ENCODE peak calls at places on chromosomes 7 and 10, in seven cellular contexts. One of them, this sample, is unnamed.

GRCh38 chr7:136142583-136142982 is 165.4 kb upstream of the MTPN start:
- DNase-seq in neuronal stem cell: no peak
- DNase-seq in H9: no peak
- DNase-seq in mesenchymal stem cell: no peak
- DNase-seq in trophoblast cell: no peak
- DNase-seq in H1: no peak
- DNase-seq in IMR-90: no peak
- DNase-seq in this sample: no peak

GRCh38 chr10:99809931-99810615 is 27.6 kb downstream of the ABCC2 start:
- DNase-seq in neuronal stem cell: no peak
- DNase-seq in H9: no peak
- DNase-seq in mesenchymal stem cell: peak; percentile 80
- DNase-seq in trophoblast cell: no peak
- DNase-seq in H1: no peak
- DNase-seq in IMR-90: peak; percentile 60
- DNase-seq in this sample: no peak

GRCh38 chr10:51186358-51186757 is 112.1 kb downstream of the PRKG1 start:
- DNase-seq in neuronal stem cell: no peak
- DNase-seq in H9: no peak
- DNase-seq in mesenchymal stem cell: no peak
- DNase-seq in trophoblast cell: no peak
- DNase-seq in H1: no peak
- DNase-seq in IMR-90: no peak
- DNase-seq in this sample: no peak

GRCh38 chr7:151051108-151051507 is 2.8 kb downstream of the ASIC3 start:
- DNase-seq in neuronal stem cell: peak; percentile 78
- DNase-seq in H9: peak; percentile 90
- DNase-seq in mesenchymal stem cell: peak; percentile 87
- DNase-seq in trophoblast cell: peak; percentile 89
- DNase-seq in H1: peak; percentile 92
- DNase-seq in IMR-90: peak; percentile 77
- DNase-seq in this sample: peak; percentile 89

GRCh38 chr7:13055732-13056369 is 368.4 kb downstream of the ARL4A start:
- DNase-seq in neuronal stem cell: no peak
- DNase-seq in H9: no peak
- DNase-seq in mesenchymal stem cell: no peak
- DNase-seq in trophoblast cell: no peak
- DNase-seq in H1: no peak
- DNase-seq in IMR-90: no peak
- DNase-seq in this sample: no peak

GRCh38 chr7:2863461-2864066 is 19.5 kb upstream of the GNA12 start:
- DNase-seq in neuronal stem cell: no peak
- DNase-seq in H9: peak; percentile 63
- DNase-seq in mesenchymal stem cell: peak; percentile 100
- DNase-seq in trophoblast cell: peak; percentile 77
- DNase-seq in H1: no peak
- DNase-seq in IMR-90: peak; percentile 97
- DNase-seq in this sample: peak; percentile 94

GRCh38 chr10:89535185-89536012 is at the start of gene SLC16A12:
- DNase-seq in neuronal stem cell: peak; percentile 59
- DNase-seq in H9: peak; percentile 75
- DNase-seq in mesenchymal stem cell: peak; percentile 33
- DNase-seq in trophoblast cell: peak; percentile 23
- DNase-seq in H1: peak; percentile 80
- DNase-seq in IMR-90: no peak
- DNase-seq in this sample: peak; percentile 74

GRCh38 chr10:79342295-79342761 is 4.9 kb upstream of the PPIF start:
- DNase-seq in neuronal stem cell: no peak
- DNase-seq in H9: peak; percentile 10
- DNase-seq in mesenchymal stem cell: no peak
- DNase-seq in trophoblast cell: no peak
- DNase-seq in H1: no peak
- DNase-seq in IMR-90: no peak
- DNase-seq in this sample: no peak

GRCh38 chr7:43572516-43573049 is 10.3 kb upstream of the STK17A start:
- DNase-seq in neuronal stem cell: no peak
- DNase-seq in H9: no peak
- DNase-seq in mesenchymal stem cell: peak; percentile 99
- DNase-seq in trophoblast cell: peak; percentile 42
- DNase-seq in H1: no peak
- DNase-seq in IMR-90: peak; percentile 100
- DNase-seq in this sample: peak; percentile 20

GRCh38 chr7:44325811-44326241 is 432 bp upstream of the CAMK2B start:
- DNase-seq in neuronal stem cell: no peak
- DNase-seq in H9: peak; percentile 62
- DNase-seq in mesenchymal stem cell: no peak
- DNase-seq in trophoblast cell: no peak
- DNase-seq in H1: peak; percentile 64
- DNase-seq in IMR-90: no peak
- DNase-seq in this sample: peak; percentile 44

GRCh38 chr10:34584164-34584563 is 230.9 kb downstream of the PARD3 start:
- DNase-seq in neuronal stem cell: no peak
- DNase-seq in H9: no peak
- DNase-seq in mesenchymal stem cell: peak; percentile 73
- DNase-seq in trophoblast cell: no peak
- DNase-seq in H1: no peak
- DNase-seq in IMR-90: peak; percentile 95
- DNase-seq in this sample: no peak

GRCh38 chr7:47501406-47501805 is 80.5 kb downstream of the TNS3 start:
- DNase-seq in neuronal stem cell: no peak
- DNase-seq in H9: no peak
- DNase-seq in mesenchymal stem cell: peak; percentile 97
- DNase-seq in trophoblast cell: peak; percentile 75
- DNase-seq in H1: no peak
- DNase-seq in IMR-90: peak; percentile 96
- DNase-seq in this sample: no peak

GRCh38 chr7:141704741-141705140 is 2.8 kb upstream of the DENND11 start:
- DNase-seq in neuronal stem cell: no peak
- DNase-seq in H9: no peak
- DNase-seq in mesenchymal stem cell: no peak
- DNase-seq in trophoblast cell: no peak
- DNase-seq in H1: no peak
- DNase-seq in IMR-90: peak; percentile 29
- DNase-seq in this sample: no peak

GRCh38 chr10:33122014-33122788 is 164.2 kb upstream of the ITGB1 start:
- DNase-seq in neuronal stem cell: no peak
- DNase-seq in H9: no peak
- DNase-seq in mesenchymal stem cell: no peak
- DNase-seq in trophoblast cell: no peak
- DNase-seq in H1: no peak
- DNase-seq in IMR-90: peak; percentile 94
- DNase-seq in this sample: no peak

GRCh38 chr10:14659626-14660196 is 115.0 kb downstream of the FAM107B start:
- DNase-seq in neuronal stem cell: no peak
- DNase-seq in H9: no peak
- DNase-seq in mesenchymal stem cell: no peak
- DNase-seq in trophoblast cell: peak; percentile 32
- DNase-seq in H1: no peak
- DNase-seq in IMR-90: no peak
- DNase-seq in this sample: no peak

GRCh38 chr7:151782598-151783448 is 94.1 kb downstream of the PRKAG2 start:
- DNase-seq in neuronal stem cell: peak; percentile 76
- DNase-seq in H9: peak; percentile 88
- DNase-seq in mesenchymal stem cell: peak; percentile 74
- DNase-seq in trophoblast cell: peak; percentile 71
- DNase-seq in H1: peak; percentile 92
- DNase-seq in IMR-90: peak; percentile 34
- DNase-seq in this sample: peak; percentile 85

GRCh38 chr10:49395741-49396665 is at the start of gene DRGX:
- DNase-seq in neuronal stem cell: peak; percentile 21
- DNase-seq in H9: no peak
- DNase-seq in mesenchymal stem cell: no peak
- DNase-seq in trophoblast cell: peak; percentile 15
- DNase-seq in H1: no peak
- DNase-seq in IMR-90: no peak
- DNase-seq in this sample: peak; percentile 40

GRCh38 chr7:154695836-154696235 is 307.1 kb downstream of the PAXIP1 start:
- DNase-seq in neuronal stem cell: no peak
- DNase-seq in H9: no peak
- DNase-seq in mesenchymal stem cell: no peak
- DNase-seq in trophoblast cell: no peak
- DNase-seq in H1: no peak
- DNase-seq in IMR-90: no peak
- DNase-seq in this sample: no peak

GRCh38 chr7:27590421-27590820 is 72.3 kb downstream of the HIBADH start:
- DNase-seq in neuronal stem cell: no peak
- DNase-seq in H9: no peak
- DNase-seq in mesenchymal stem cell: no peak
- DNase-seq in trophoblast cell: no peak
- DNase-seq in H1: no peak
- DNase-seq in IMR-90: peak; percentile 14
- DNase-seq in this sample: no peak

GRCh38 chr7:92134271-92135099 is at the start of gene CYP51A1:
- DNase-seq in neuronal stem cell: peak; percentile 91
- DNase-seq in H9: peak; percentile 94
- DNase-seq in mesenchymal stem cell: peak; percentile 95
- DNase-seq in trophoblast cell: peak; percentile 92
- DNase-seq in H1: peak; percentile 97
- DNase-seq in IMR-90: peak; percentile 86
- DNase-seq in this sample: peak; percentile 96

GRCh38 chr10:103603382-103603781 is 109.9 kb downstream of the NEURL1 start:
- DNase-seq in neuronal stem cell: no peak
- DNase-seq in H9: no peak
- DNase-seq in mesenchymal stem cell: no peak
- DNase-seq in trophoblast cell: no peak
- DNase-seq in H1: no peak
- DNase-seq in IMR-90: no peak
- DNase-seq in this sample: no peak

GRCh38 chr7:22587322-22587721 is 87.3 kb upstream of the STEAP1B start:
- DNase-seq in neuronal stem cell: no peak
- DNase-seq in H9: no peak
- DNase-seq in mesenchymal stem cell: peak; percentile 87
- DNase-seq in trophoblast cell: no peak
- DNase-seq in H1: no peak
- DNase-seq in IMR-90: no peak
- DNase-seq in this sample: no peak

GRCh38 chr10:87750001-87750651 is 67.9 kb downstream of the ATAD1 start:
- DNase-seq in neuronal stem cell: no peak
- DNase-seq in H9: no peak
- DNase-seq in mesenchymal stem cell: peak; percentile 50
- DNase-seq in trophoblast cell: no peak
- DNase-seq in H1: no peak
- DNase-seq in IMR-90: peak; percentile 61
- DNase-seq in this sample: peak; percentile 66

GRCh38 chr10:5594271-5595036 is 69.7 kb downstream of the CALML3 start:
- DNase-seq in neuronal stem cell: no peak
- DNase-seq in H9: no peak
- DNase-seq in mesenchymal stem cell: peak; percentile 77
- DNase-seq in trophoblast cell: peak; percentile 56
- DNase-seq in H1: no peak
- DNase-seq in IMR-90: peak; percentile 35
- DNase-seq in this sample: no peak

GRCh38 chr10:5592070-5592469 is 67.3 kb downstream of the CALML3 start:
- DNase-seq in neuronal stem cell: no peak
- DNase-seq in H9: no peak
- DNase-seq in mesenchymal stem cell: no peak
- DNase-seq in trophoblast cell: no peak
- DNase-seq in H1: no peak
- DNase-seq in IMR-90: no peak
- DNase-seq in this sample: no peak

GRCh38 chr10:5596611-5597341 is 69.6 kb downstream of the ASB13 start:
- DNase-seq in neuronal stem cell: no peak
- DNase-seq in H9: no peak
- DNase-seq in mesenchymal stem cell: peak; percentile 53
- DNase-seq in trophoblast cell: peak; percentile 54
- DNase-seq in H1: no peak
- DNase-seq in IMR-90: no peak
- DNase-seq in this sample: no peak

GRCh38 chr10:5595591-5596590 is 70.5 kb downstream of the ASB13 start:
- DNase-seq in neuronal stem cell: no peak
- DNase-seq in H9: no peak
- DNase-seq in mesenchymal stem cell: peak; percentile 83
- DNase-seq in trophoblast cell: peak; percentile 92
- DNase-seq in H1: no peak
- DNase-seq in IMR-90: peak; percentile 93
- DNase-seq in this sample: peak; percentile 62

GRCh38 chr10:5595095-5595494 is 70.3 kb downstream of the CALML3 start:
- DNase-seq in neuronal stem cell: no peak
- DNase-seq in H9: no peak
- DNase-seq in mesenchymal stem cell: no peak
- DNase-seq in trophoblast cell: no peak
- DNase-seq in H1: no peak
- DNase-seq in IMR-90: no peak
- DNase-seq in this sample: no peak
- H3K4ac ChIP-seq in neuronal stem cell: no peak overlapping the region
- H3K4ac ChIP-seq in H9: no peak overlapping the region
- H3K4ac ChIP-seq in mesenchymal stem cell: no peak overlapping the region
- H3K4ac ChIP-seq in trophoblast cell: peak overlapping the region; percentile 31
- H3K4ac ChIP-seq in H1: no peak overlapping the region
- H3K4ac ChIP-seq in IMR-90: peak overlapping the region; percentile 90
- H3K4ac ChIP-seq in this sample: no peak overlapping the region

DNA sequence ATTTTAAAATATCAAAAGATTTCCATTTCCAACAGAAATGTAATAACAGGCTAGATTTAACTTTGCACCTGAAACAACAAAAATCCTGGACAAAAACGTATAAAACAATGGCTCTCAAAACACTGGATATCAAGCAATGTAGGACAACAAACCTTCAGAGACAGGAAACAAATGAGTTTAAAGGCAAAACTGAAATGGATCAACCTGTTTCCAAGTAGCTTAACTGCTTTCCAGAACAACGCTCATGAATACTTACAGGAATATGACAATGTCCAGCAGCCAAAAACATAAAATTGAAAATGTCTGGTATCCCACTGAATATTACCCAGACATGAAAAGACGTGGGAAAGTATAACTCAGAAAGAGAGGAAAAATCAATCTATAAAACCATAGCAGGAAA is 62.8 kb downstream of the CUBN start:
- DNase-seq in neuronal stem cell: no peak
- DNase-seq in H9: no peak
- DNase-seq in mesenchymal stem cell: no peak
- DNase-seq in trophoblast cell: no peak
- DNase-seq in H1: no peak
- DNase-seq in IMR-90: no peak
- DNase-seq in this sample: no peak
- H2AK5ac ChIP-seq in neuronal stem cell: no peak overlapping the region
- H2AK5ac ChIP-seq in H9: no peak overlapping the region
- H2AK5ac ChIP-seq in mesenchymal stem cell: no peak overlapping the region
- H2AK5ac ChIP-seq in trophoblast cell: no peak overlapping the region
- H2AK5ac ChIP-seq in H1: no peak overlapping the region
- H2AK5ac ChIP-seq in IMR-90: no peak overlapping the region
- H2AK5ac ChIP-seq in this sample: no peak overlapping the region

GRCh38 chr10:129471447-129471846 is 4.4 kb downstream of the MGMT start:
- DNase-seq in neuronal stem cell: no peak
- DNase-seq in H9: no peak
- DNase-seq in mesenchymal stem cell: no peak
- DNase-seq in trophoblast cell: no peak
- DNase-seq in H1: no peak
- DNase-seq in IMR-90: no peak
- DNase-seq in this sample: no peak
- H4K8ac ChIP-seq in neuronal stem cell: no peak overlapping the region
- H4K8ac ChIP-seq in H9: no peak overlapping the region
- H4K8ac ChIP-seq in mesenchymal stem cell: no peak overlapping the region
- H4K8ac ChIP-seq in trophoblast cell: no peak overlapping the region
- H4K8ac ChIP-seq in H1: no peak overlapping the region
- H4K8ac ChIP-seq in IMR-90: no peak overlapping the region
- H4K8ac ChIP-seq in this sample: no peak overlapping the region

DNA sequence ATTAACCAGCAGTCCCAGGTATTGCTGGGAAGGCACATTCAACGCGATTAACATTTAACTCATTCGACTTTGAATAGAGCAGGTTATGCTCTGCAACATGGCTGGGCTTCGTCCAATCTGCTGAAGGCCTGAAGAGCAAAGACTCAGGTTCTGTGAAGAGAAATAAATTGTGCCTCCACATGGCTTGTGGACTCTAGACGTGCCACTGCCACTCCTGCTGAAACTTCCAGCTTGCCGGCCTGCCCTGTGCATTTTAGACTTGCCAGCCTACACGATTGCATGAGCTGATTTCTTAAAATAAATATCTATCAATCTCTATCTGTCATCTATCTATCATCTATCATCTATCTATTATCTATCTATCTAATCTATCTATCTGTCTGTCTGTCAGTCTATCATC is 138.0 kb downstream of the WDR37 start:
- DNase-seq in neuronal stem cell: no peak
- DNase-seq in H9: no peak
- DNase-seq in mesenchymal stem cell: no peak
- DNase-seq in trophoblast cell: no peak
- DNase-seq in H1: no peak
- DNase-seq in IMR-90: no peak
- DNase-seq in this sample: no peak
- H3K4ac ChIP-seq in neuronal stem cell: no peak overlapping the region
- H3K4ac ChIP-seq in H9: no peak overlapping the region
- H3K4ac ChIP-seq in mesenchymal stem cell: no peak overlapping the region
- H3K4ac ChIP-seq in trophoblast cell: no peak overlapping the region
- H3K4ac ChIP-seq in H1: no peak overlapping the region
- H3K4ac ChIP-seq in IMR-90: no peak overlapping the region
- H3K4ac ChIP-seq in this sample: no peak overlapping the region